ENCODE peak calls at places on chromosomes 7 and 10, in seven cellular contexts. E is activated CD4-positive, alpha-beta T cell treated with anti-CD3 and anti-CD28 coated beads for 24 hours; P is kidney glomerular epithelial cell; W is lower leg skin; O is glomerular endothelial cell; T is NCI-H187; M is neural crest cell. L is an unnamed sample.

GRCh38 chr7:136526408-136527105 is 341.9 kb upstream of the CHRM2 start:
- DNase-seq in E (no peak), P (no peak), T (no peak), O (no peak), W (peak), M (no peak), L (peak)

GRCh38 chr7:36277247-36277542 is 112.5 kb upstream of the ANLN start:
- DNase-seq in M (no peak), O (no peak), W (no peak), T (no peak), E (no peak), P (peak), L (no peak)

GRCh38 chr7:92833024-92833765 is 3.2 kb downstream of the CDK6 start:
- DNase-seq in E (peak), P (peak), W (peak), M (peak), T (peak), O (no peak), L (peak)

GRCh38 chr10:3651969-3652653 is 132.9 kb downstream of the KLF6 start:
- DNase-seq in E (no peak), T (no peak), P (no peak), W (no peak), O (no peak), M (no peak), L (no peak)

GRCh38 chr10:78772083-78772482 is 296.7 kb upstream of the ZMIZ1 start:
- DNase-seq in E (no peak), W (peak), O (no peak), M (no peak), P (no peak), T (no peak), L (no peak)

GRCh38 chr7:83457022-83457892 is 191.7 kb downstream of the SEMA3E start:
- DNase-seq in T (no peak), W (no peak), M (no peak), P (no peak), O (no peak), E (no peak), L (no peak)

GRCh38 chr7:7746419-7746818 is 28.0 kb upstream of the RPA3 start:
- DNase-seq in M (no peak), O (no peak), P (no peak), T (no peak), E (no peak), W (no peak), L (no peak)

GRCh38 chr7:96833701-96834453 is 124.2 kb upstream of the SEM1 start:
- DNase-seq in E (no peak), M (no peak), O (no peak), T (no peak), P (peak), W (no peak), L (no peak)

GRCh38 chr10:61452655-61453641 is at the start of gene TMEM26:
- DNase-seq in O (no peak), W (peak), P (no peak), E (no peak), T (no peak), M (peak), L (no peak)

GRCh38 chr10:131211146-131211545 is 100.4 kb downstream of the TCERG1L start:
- DNase-seq in T (no peak), M (no peak), O (no peak), W (peak), E (no peak), P (no peak), L (no peak)

GRCh38 chr7:105097619-105098018 is 83.6 kb downstream of the KMT2E start:
- DNase-seq in M (no peak), T (no peak), P (no peak), E (no peak), W (no peak), O (peak), L (no peak)

GRCh38 chr10:113475381-113475807 is 77.5 kb upstream of the HABP2 start:
- DNase-seq in O (no peak), M (no peak), W (no peak), P (peak), E (no peak), T (no peak), L (no peak)

GRCh38 chr10:74738052-74738451 is 88.3 kb upstream of the KAT6B start:
- DNase-seq in M (no peak), P (no peak), O (no peak), T (no peak), E (no peak), W (peak), L (peak)

GRCh38 chr7:46286346-46286745 is 365.3 kb upstream of the IGFBP3 start:
- DNase-seq in W (no peak), M (no peak), T (no peak), E (no peak), O (no peak), P (no peak), L (no peak)

GRCh38 chr10:13658256-13658655 is 71.5 kb downstream of the PRPF18 start:
- DNase-seq in O (no peak), P (no peak), E (no peak), M (no peak), T (no peak), W (no peak), L (no peak)

GRCh38 chr10:45438457-45439090 is 64.6 kb downstream of the ALOX5 start:
- DNase-seq in E (no peak), O (no peak), P (no peak), M (no peak), W (no peak), T (no peak), L (no peak)

GRCh38 chr7:54563329-54563916 is 21.2 kb downstream of the VSTM2A start:
- DNase-seq in M (no peak), P (no peak), T (no peak), O (no peak), E (no peak), W (no peak), L (no peak)

GRCh38 chr7:152907042-152907761 is 147.7 kb downstream of the ACTR3B start:
- DNase-seq in W (no peak), O (no peak), T (no peak), M (no peak), E (no peak), P (no peak), L (no peak)

GRCh38 chr7:69374036-69374420 is 224.2 kb upstream of the AUTS2 start:
- DNase-seq in P (no peak), W (no peak), M (no peak), T (no peak), E (no peak), O (no peak), L (no peak)

GRCh38 chr10:122494833-122495232 is 33.5 kb downstream of the HTRA1 start:
- DNase-seq in E (no peak), M (no peak), P (no peak), T (no peak), W (peak), O (peak), L (no peak)

GRCh38 chr10:113960617-113961260 is 82.9 kb upstream of the ADRB1 start:
- DNase-seq in M (no peak), T (peak), W (peak), P (peak), E (no peak), O (no peak), L (peak)

GRCh38 chr7:108413782-108414492 is 42.3 kb downstream of the NRCAM start:
- DNase-seq in P (peak), E (no peak), O (no peak), W (no peak), M (no peak), T (no peak), L (no peak)

GRCh38 chr7:131555565-131556054 is 818 bp downstream of the PODXL start:
- DNase-seq in O (no peak), P (no peak), E (no peak), M (no peak), W (no peak), T (no peak), L (peak)

GRCh38 chr10:60237977-60238376 is 151.7 kb downstream of the ANK3 start:
- DNase-seq in W (no peak), O (no peak), M (no peak), P (no peak), T (no peak), E (peak), L (no peak)

GRCh38 chr10:95835149-95835860 is 72.5 kb upstream of the CC2D2B start:
- DNase-seq in M (no peak), P (no peak), E (no peak), T (no peak), W (no peak), O (no peak), L (no peak)

GRCh38 chr10:33800986-33801385 is 466.5 kb upstream of the NRP1 start:
- DNase-seq in E (no peak), T (no peak), P (no peak), W (no peak), M (no peak), O (no peak), L (no peak)

GRCh38 chr7:149670288-149670687 is 103.1 kb downstream of the ZNF467 start:
- DNase-seq in W (no peak), E (no peak), O (no peak), T (no peak), P (no peak), M (no peak), L (no peak)

GRCh38 chr7:64888901-64889685 is 14.0 kb upstream of the ZNF273 start:
- DNase-seq in M (no peak), P (no peak), E (no peak), W (peak), O (no peak), T (no peak), L (no peak)

GRCh38 chr10:45302573-45302972 is 12.8 kb downstream of the OR13A1 start:
- DNase-seq in P (no peak), W (no peak), T (no peak), M (no peak), E (no peak), O (no peak), L (no peak)

GRCh38 chr10:34320265-34320664 is 494.8 kb downstream of the PARD3 start:
- DNase-seq in W (no peak), M (no peak), T (no peak), E (no peak), P (no peak), O (no peak), L (no peak)

GRCh38 chr7:70029993-70030392 is 431.7 kb downstream of the AUTS2 start:
- DNase-seq in W (no peak), P (no peak), M (no peak), T (no peak), E (no peak), O (no peak), L (no peak)

GRCh38 chr7:65265959-65266519 is 107.6 kb upstream of the ZNF92 start:
- DNase-seq in E (no peak), M (no peak), P (no peak), W (no peak), O (no peak), T (peak), L (no peak)

GRCh38 chr7:150778014-150778737 is 22.0 kb downstream of the TMEM176B start:
- DNase-seq in M (no peak), E (no peak), O (no peak), W (peak), T (no peak), P (no peak), L (no peak)